ENCODE peak calls at places on chromosomes 16 and 17, in four cellular contexts. R is H9, S is IMR-90, I is mesendoderm. W is an unnamed sample.

GRCh38 chr17:42578282-42578869 is 847 bp upstream of the PSMC3IP start:
- DNase-seq in R (peak), S (peak), I (peak), W (peak)

GRCh38 chr17:32689348-32689747 is 187.6 kb downstream of the MYO1D start:
- DNase-seq in R (no peak), S (no peak), I (no peak), W (no peak)

GRCh38 chr17:32516940-32517711 is 30.3 kb downstream of the CDK5R1 start:
- DNase-seq in R (no peak), S (no peak), I (peak), W (no peak)

GRCh38 chr16:89193576-89194293 is 6.6 kb downstream of the SLC22A31 start:
- DNase-seq in R (no peak), S (no peak), I (no peak), W (no peak)

GRCh38 chr17:77356109-77356689 is 215.4 kb downstream of the SEC14L1 start:
- DNase-seq in R (no peak), S (no peak), I (no peak), W (no peak)

GRCh38 chr17:69733171-69734014 is 318.9 kb downstream of the MAP2K6 start:
- DNase-seq in R (no peak), S (peak), I (peak), W (no peak)

GRCh38 chr17:66227212-66228045 is 1.8 kb downstream of the APOH start:
- DNase-seq in R (no peak), S (no peak), I (no peak), W (no peak)

GRCh38 chr17:28282596-28282995 is 36.4 kb upstream of the TMEM97 start:
- DNase-seq in R (no peak), S (peak), I (peak), W (no peak)

GRCh38 chr17:77128895-77129567 is 11.7 kb upstream of the SEC14L1 start:
- DNase-seq in R (no peak), S (no peak), I (no peak), W (no peak)

GRCh38 chr16:11050954-11051353 is 106.6 kb downstream of the CLEC16A start:
- DNase-seq in R (peak), S (no peak), I (peak), W (no peak)

GRCh38 chr16:27819356-27819755 is 244.2 kb downstream of the GSG1L start:
- DNase-seq in R (no peak), S (no peak), I (no peak), W (no peak)

GRCh38 chr17:78563189-78564145 is 13.7 kb downstream of the DNAH17 start:
- DNase-seq in R (no peak), S (no peak), I (no peak), W (no peak)

DNA sequence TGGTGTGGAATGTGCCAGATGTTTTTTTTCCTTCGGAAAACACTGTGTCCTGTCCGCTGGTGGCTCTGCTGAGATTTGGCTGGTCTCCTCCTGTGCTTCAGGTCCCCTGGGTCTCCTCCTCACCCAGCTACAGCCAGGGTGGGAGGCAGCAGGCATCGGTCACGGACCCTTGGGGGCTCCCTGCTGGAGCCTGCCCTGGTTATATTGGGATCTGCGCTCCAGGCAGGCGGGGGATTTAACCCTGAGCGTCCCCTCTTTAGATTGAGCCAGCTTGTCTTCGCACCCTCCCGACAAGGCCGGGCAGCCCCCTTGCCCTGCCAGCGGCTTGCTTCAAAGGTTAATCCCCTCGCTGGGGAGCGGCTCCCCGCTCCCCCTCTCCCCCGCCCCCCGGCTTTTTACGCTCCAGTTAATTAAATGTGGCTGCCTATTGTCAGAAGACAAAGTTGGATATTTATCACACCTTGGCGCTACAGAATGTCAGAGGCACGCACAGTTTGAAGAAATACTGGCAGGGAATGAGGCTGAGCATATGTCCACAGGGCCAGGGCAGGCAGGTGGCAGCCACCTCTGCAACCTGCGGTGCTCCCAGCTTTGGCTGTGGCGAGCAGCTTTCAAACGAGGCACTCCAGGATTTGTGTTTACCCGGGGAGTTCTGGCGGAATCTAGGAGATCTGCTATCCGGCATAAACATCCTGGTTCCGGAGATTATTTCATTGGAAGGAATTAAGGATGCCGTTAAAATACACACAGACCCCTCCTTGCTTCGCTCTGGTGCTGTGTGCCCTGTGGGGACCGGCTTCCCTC is 38.2 kb upstream of the GSE1 start:
- DNase-seq in R (no peak), S (no peak), I (no peak), W (no peak)
- H2AK5ac ChIP-seq in R (no peak), S (no peak), I (no peak), W (peak)

GRCh38 chr16:22323998-22324786 is 27.0 kb downstream of the POLR3E start:
- DNase-seq in R (no peak), S (no peak), I (no peak), W (no peak)

GRCh38 chr16:22321340-22322001 is 24.3 kb downstream of the POLR3E start:
- DNase-seq in R (peak), S (peak), I (peak), W (no peak)

GRCh38 chr16:22323173-22323997 is 26.2 kb downstream of the POLR3E start:
- DNase-seq in R (no peak), S (no peak), I (no peak), W (no peak)

GRCh38 chr16:22322021-22322471 is 24.8 kb downstream of the POLR3E start:
- DNase-seq in R (no peak), S (no peak), I (no peak), W (no peak)

GRCh38 chr16:22322741-22323140 is 25.5 kb downstream of the POLR3E start:
- DNase-seq in R (no peak), S (no peak), I (no peak), W (no peak)
- H3K56ac ChIP-seq in R (no peak), S (no peak), I (no peak), W (no peak)

DNA sequence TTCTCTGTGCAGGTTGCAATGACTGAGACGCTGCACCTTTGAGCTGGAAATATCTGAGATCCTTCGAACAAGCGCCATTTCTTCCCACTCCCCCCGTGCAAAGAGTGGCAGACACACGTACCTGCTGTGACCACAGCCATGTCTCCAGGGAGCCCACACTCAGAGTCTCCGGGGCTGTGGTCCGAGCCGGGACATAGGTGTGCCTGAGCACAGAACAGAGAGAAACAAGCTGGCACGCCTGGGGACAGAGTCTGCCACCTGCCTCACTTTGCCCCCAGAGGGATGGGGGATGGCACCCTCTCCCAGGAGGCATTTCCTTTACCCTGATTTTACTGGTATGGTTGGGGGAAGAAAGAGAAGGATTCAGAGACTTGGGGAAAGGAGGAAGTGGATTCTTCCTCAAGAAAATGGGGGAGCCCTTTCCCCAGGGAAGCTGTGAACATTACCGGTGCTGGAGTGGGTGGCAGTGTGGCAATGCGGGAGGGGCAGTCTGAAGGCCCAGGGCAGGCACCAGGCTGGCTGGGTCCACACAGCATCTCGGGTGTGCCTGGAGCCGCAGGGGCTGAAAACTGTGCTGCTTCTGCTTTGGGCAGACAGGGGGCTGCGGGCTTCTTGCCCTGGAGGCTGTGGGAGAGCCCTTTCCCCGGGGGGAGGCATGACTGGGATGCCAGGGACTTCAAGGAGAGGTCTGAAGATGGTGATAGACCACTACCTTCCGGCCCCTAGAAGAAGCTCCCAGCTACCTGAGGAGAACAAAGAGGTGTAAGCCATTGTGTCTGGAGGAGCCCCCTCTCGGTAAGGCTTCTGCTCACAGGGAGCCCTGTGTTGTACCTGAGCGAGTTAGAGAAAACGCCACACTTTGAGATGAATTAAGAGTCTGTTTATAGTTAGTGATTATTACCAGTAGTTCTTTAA is 6.6 kb upstream of the PIK3R6 start:
- DNase-seq in R (no peak), S (no peak), I (peak), W (no peak)
- H2AK5ac ChIP-seq in R (no peak), S (no peak), I (peak), W (no peak)

DNA sequence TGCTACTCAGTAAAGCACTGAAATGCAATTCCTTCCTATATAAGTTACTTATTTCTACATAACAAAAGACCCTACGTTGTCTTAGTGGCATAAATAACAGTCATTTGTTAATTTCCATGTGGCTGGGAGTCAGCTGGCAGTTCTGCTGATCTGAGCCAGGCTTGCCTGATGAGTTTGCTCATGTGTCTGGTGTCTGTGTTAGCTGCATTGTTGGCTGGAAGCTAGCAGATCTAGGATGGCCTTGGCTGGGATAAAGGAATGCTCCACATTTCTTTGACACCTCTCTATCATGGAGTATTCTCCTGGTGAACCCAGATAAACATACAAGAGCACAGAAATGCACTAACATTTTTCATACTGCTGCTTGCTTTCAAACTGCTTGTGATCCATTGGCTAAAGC is 264.4 kb upstream of the MON1B start:
- DNase-seq in R (no peak), S (no peak), I (no peak), W (no peak)
- H3K56ac ChIP-seq in R (no peak), S (no peak), I (no peak), W (no peak)

GRCh38 chr16:81637336-81638235 is 141.5 kb upstream of the PLCG2 start:
- DNase-seq in R (no peak), S (no peak), I (no peak), W (no peak)
- H2AK5ac ChIP-seq in R (no peak), S (no peak), I (no peak), W (no peak)

GRCh38 chr16:20301840-20302239 is 25.5 kb downstream of the GP2 start:
- DNase-seq in R (no peak), S (no peak), I (peak), W (no peak)
- H3K56ac ChIP-seq in R (no peak), S (no peak), I (no peak), W (no peak)

DNA sequence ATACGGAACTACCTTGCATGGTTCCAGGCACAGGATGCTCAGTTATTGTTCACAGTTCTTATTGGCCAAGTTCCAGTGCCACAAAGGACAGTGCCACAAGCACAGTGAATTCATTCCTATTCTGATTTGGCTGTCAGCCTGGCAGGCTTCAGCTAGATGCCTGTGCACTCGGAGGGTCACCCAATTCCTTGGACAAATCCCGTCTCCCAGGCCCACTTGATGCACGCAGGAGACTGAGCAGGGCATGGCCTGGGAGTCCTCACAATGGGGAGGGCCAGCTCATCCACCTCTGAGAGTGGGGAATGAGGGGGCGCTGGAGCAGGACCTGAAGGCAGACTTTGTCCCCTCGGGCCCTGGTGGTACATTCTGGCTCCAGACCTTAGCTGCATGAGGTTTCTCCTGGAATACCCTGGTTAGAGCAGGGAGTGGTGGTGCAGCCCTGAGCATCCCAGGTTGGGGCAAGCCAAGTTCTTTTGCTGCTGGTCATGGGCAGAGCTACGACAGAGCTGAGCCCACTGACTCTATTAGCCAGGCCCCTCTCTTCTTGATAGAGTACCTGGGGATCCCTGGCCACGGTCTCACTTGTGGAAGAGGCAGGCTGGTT is 41.4 kb downstream of the MIS12 start:
- DNase-seq in R (no peak), S (no peak), I (no peak), W (no peak)
- H2AK5ac ChIP-seq in R (no peak), S (peak), I (no peak), W (no peak)